ENCODE peak calls at places on chromosome 13, in four cellular contexts. A is lower lobe of right lung, I is tibial artery, V is transverse colon. W is an unnamed sample.
A peak's percentile ranks its signal among the peaks of the same experiment; 100 is the strongest.

GRCh38 chr13:103663996-103664395 is 597.8 kb upstream of the SLC10A2 start:
- DNase-seq in I (no peak), V (no peak), A (no peak), W (peak; percentile 73)

GRCh38 chr13:112880976-112881540 is 88.0 kb upstream of the MCF2L start:
- DNase-seq in V (no peak), A (peak; percentile 37), I (no peak), W (no peak)

GRCh38 chr13:106986033-106986484 is 418.1 kb upstream of the ARGLU1 start:
- DNase-seq in I (no peak), V (no peak), A (no peak), W (peak; percentile 46)

GRCh38 chr13:91659583-91660415 is 261.4 kb downstream of the GPC5 start:
- DNase-seq in I (no peak), V (no peak), A (no peak), W (no peak)

GRCh38 chr13:24671367-24672117 is 8.7 kb upstream of the ATP12A start:
- DNase-seq in V (peak; percentile 50), I (peak; percentile 72), A (no peak), W (peak; percentile 30)

GRCh38 chr13:21738636-21739035 is 67.8 kb downstream of the FGF9 start:
- DNase-seq in A (no peak), I (no peak), V (no peak), W (no peak)

GRCh38 chr13:105971720-105972119 is 563.7 kb downstream of the EFNB2 start:
- DNase-seq in A (no peak), I (no peak), V (no peak), W (no peak)

GRCh38 chr13:98222816-98223215 is 45.7 kb upstream of the RNF113B start:
- DNase-seq in V (no peak), I (no peak), A (no peak), W (no peak)

GRCh38 chr13:74573654-74574053 is 439.4 kb upstream of the KLF12 start:
- DNase-seq in A (no peak), I (no peak), V (no peak), W (no peak)

GRCh38 chr13:44108345-44108858 is 228.7 kb downstream of the LACC1 start:
- DNase-seq in I (peak; percentile 31), V (peak; percentile 84), A (no peak), W (peak; percentile 87)

GRCh38 chr13:46684287-46685001 is 112.5 kb downstream of the ESD start:
- DNase-seq in I (no peak), A (no peak), V (no peak), W (no peak)

GRCh38 chr13:22144806-22145205 is 473.9 kb downstream of the FGF9 start:
- DNase-seq in I (no peak), A (no peak), V (no peak), W (no peak)

GRCh38 chr13:65724261-65724660 is 1505.9 kb downstream of the PCDH9 start:
- DNase-seq in I (no peak), A (no peak), V (no peak), W (no peak)

GRCh38 chr13:55517312-55517711 is 1623.4 kb upstream of the PRR20A start:
- DNase-seq in A (no peak), V (no peak), I (no peak), W (no peak)

GRCh38 chr13:45773236-45773635 is 71.1 kb downstream of the CBY2 start:
- DNase-seq in A (no peak), V (no peak), I (no peak), W (no peak)

GRCh38 chr13:24097064-24097463 is 63.5 kb upstream of the SPATA13 start:
- DNase-seq in V (no peak), I (no peak), A (no peak), W (no peak)

GRCh38 chr13:28684257-28684656 is 25.3 kb downstream of the POMP start:
- DNase-seq in A (no peak), I (no peak), V (peak; percentile 25), W (peak; percentile 46)

GRCh38 chr13:100197591-100198365 is 108.9 kb downstream of the PCCA start:
- DNase-seq in I (no peak), V (peak; percentile 46), A (no peak), W (peak; percentile 69)

GRCh38 chr13:107025991-107026390 is 458.1 kb upstream of the ARGLU1 start:
- DNase-seq in I (peak; percentile 90), V (no peak), A (peak; percentile 51), W (no peak)

GRCh38 chr13:49898792-49899191 is 37.3 kb downstream of the SPRYD7 start:
- DNase-seq in V (no peak), A (no peak), I (no peak), W (no peak)

GRCh38 chr13:88063741-88064140 is 392.6 kb downstream of the SLITRK5 start:
- DNase-seq in I (no peak), V (no peak), A (no peak), W (no peak)

GRCh38 chr13:40910324-40911050 is 108.6 kb downstream of the ELF1 start:
- DNase-seq in A (no peak), V (no peak), I (no peak), W (no peak)

GRCh38 chr13:31328549-31329229 is 128.9 kb downstream of the B3GLCT start:
- DNase-seq in A (no peak), V (no peak), I (no peak), W (no peak)

GRCh38 chr13:65656740-65657329 is 1573.3 kb downstream of the PCDH9 start:
- DNase-seq in I (no peak), V (no peak), A (no peak), W (no peak)

GRCh38 chr13:35994131-35994966 is 136.8 kb downstream of the DCLK1 start:
- DNase-seq in A (no peak), V (no peak), I (peak; percentile 51), W (no peak)

GRCh38 chr13:24038846-24039330 is 121.6 kb upstream of the SPATA13 start:
- DNase-seq in I (no peak), A (no peak), V (peak; percentile 16), W (no peak)

GRCh38 chr13:99886706-99887105 is 84.9 kb downstream of the ZIC5 start:
- DNase-seq in I (no peak), A (no peak), V (no peak), W (no peak)

GRCh38 chr13:85313761-85314503 is 485.3 kb downstream of the SLITRK6 start:
- DNase-seq in V (no peak), I (no peak), A (no peak), W (no peak)

GRCh38 chr13:20422362-20422761 is 103.3 kb downstream of the CRYL1 start:
- DNase-seq in V (no peak), I (no peak), A (no peak), W (no peak)

GRCh38 chr13:101115762-101116161 is 300.5 kb downstream of the NALCN start:
- DNase-seq in V (no peak), I (no peak), A (no peak), W (no peak)

GRCh38 chr13:106133025-106133424 is 402.4 kb downstream of the EFNB2 start:
- DNase-seq in I (no peak), V (no peak), A (no peak), W (no peak)

GRCh38 chr13:59531571-59532091 is 632.1 kb downstream of the DIAPH3 start:
- DNase-seq in I (peak; percentile 83), A (peak; percentile 67), V (peak; percentile 40), W (peak; percentile 70)

GRCh38 chr13:103799028-103799427 is 732.8 kb upstream of the SLC10A2 start:
- DNase-seq in V (no peak), I (no peak), A (no peak), W (no peak)

GRCh38 chr13:69935043-69935442 is 172.6 kb upstream of the ATXN8OS start:
- DNase-seq in V (no peak), I (no peak), A (no peak), W (no peak)

DNA sequence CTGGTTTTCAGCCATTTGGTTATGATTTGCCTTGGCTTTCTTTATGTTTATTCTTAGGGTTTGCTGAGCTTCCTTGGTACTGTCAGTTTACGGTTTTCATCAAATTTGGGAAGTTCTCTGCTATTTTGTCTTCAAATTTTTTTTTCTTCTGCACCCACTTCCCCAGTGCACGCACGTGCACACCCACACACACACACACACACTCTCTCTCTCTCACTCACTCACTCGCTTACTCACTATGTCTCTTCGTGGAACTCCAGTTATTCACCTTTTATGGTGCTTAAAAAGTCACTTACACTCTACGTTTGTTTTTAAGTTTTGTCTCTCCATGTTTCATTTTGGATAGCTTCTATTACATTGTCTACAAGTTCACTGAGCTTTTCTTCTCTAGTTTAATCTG is 7.1 kb downstream of the AKAP11 start:
- DNase-seq in V (no peak), A (no peak), I (no peak), W (no peak)
- H3K4me1 ChIP-seq in V (peaks cover 29% of the 10 kb centered on the region), A (peaks cover 12% of the 10 kb centered on the region), I (peaks cover 50% of the 10 kb centered on the region), W (no peaks in the 10 kb centered on the region)

DNA sequence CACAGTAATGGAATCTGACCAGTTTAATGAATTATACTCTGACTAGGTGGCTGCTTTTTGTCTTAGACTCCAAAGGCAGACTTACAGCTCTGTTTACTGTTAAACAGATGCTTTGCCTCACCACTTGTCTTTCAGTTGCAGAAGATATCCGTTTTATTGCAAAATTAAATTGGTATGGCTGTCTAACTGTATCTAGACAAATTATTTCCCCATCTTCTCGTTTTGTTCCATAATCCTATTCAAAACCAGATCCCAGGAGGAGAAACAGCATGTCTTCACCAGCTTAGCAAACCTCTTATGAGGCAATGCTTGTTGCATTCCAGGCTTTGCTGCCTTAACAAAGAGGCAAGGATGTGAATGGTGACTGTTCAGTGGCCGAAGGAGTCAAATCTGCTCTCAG is 215.6 kb downstream of the TDRD3 start:
- DNase-seq in A (no peak), V (no peak), I (no peak), W (no peak)
- H3K27ac ChIP-seq in A (no peak overlapping the region), V (no peak overlapping the region), I (no peak overlapping the region), W (no peak overlapping the region)

GRCh38 chr13:114145722-114146121 is 13.3 kb upstream of the RASA3 start:
- DNase-seq in A (no peak), I (no peak), V (no peak), W (no peak)

GRCh38 chr13:114146629-114147028 is 14.2 kb upstream of the RASA3 start:
- DNase-seq in I (no peak), A (no peak), V (no peak), W (peak; percentile 27)

GRCh38 chr13:114145256-114145655 is 12.8 kb upstream of the RASA3 start:
- DNase-seq in V (peak; percentile 6), I (no peak), A (no peak), W (no peak)

GRCh38 chr13:114144606-114145244 is 12.3 kb upstream of the RASA3 start:
- DNase-seq in I (no peak), V (peak; percentile 6), A (no peak), W (no peak)

GRCh38 chr13:114146173-114146572 is 13.8 kb upstream of the RASA3 start:
- DNase-seq in V (no peak), A (no peak), I (no peak), W (peak; percentile 29)
- H3K4me1 ChIP-seq in V (peaks cover 24% of the 10 kb centered on the region), A (peaks cover 32% of the 10 kb centered on the region), I (no peaks in the 10 kb centered on the region), W (no peaks in the 10 kb centered on the region)

GRCh38 chr13:114035186-114035582 is 61.3 kb upstream of the C13orf46 start:
- DNase-seq in V (no peak), A (no peak), I (no peak), W (no peak)

GRCh38 chr13:114033541-114034315 is 59.9 kb upstream of the C13orf46 start:
- DNase-seq in V (no peak), I (no peak), A (no peak), W (no peak)

GRCh38 chr13:114035583-114036501 is 62.0 kb upstream of the C13orf46 start:
- DNase-seq in V (no peak), A (no peak), I (peak; percentile 69), W (no peak)

GRCh38 chr13:114032121-114032799 is 58.4 kb upstream of the C13orf46 start:
- DNase-seq in V (no peak), A (no peak), I (no peak), W (no peak)

DNA sequence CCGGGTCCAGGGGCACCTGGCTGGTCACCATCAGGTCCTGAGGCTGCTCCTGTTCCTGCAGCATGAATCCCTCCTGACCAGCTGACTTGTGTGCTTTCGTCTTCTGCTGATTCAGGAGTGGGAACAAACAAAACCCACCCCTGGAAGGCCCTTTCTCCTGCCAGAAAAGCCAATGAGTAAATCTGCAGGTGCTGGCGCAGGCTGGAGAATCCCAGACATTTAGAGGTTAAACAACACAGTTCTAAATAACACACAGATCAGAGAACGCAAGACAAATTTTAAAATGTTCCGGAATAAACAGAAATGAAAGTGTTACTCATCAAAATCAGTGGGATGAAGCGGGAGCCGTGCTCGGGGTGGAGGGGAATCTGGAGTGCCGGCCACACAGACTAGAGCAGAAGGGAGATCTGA is 60.6 kb upstream of the C13orf46 start:
- DNase-seq in A (no peak), I (no peak), V (no peak), W (no peak)
- H3K27ac ChIP-seq in A (no peak overlapping the region), I (peak overlapping the region; percentile 62), V (peak overlapping the region; percentile 30), W (no peak overlapping the region)